ENCODE peak calls at places on chromosomes 16 and 17, in six cellular contexts. One of them, this sample, is unnamed.

GRCh38 chr16:149024-149675 is 3.3 kb upstream of the HBZ start:
- DNase-seq in RPMI7951: peak; percentile 48
- DNase-seq in endothelial cell: no peak
- DNase-seq in GM04504: no peak
- DNase-seq in iris pigment epithelial cell: peak; percentile 22
- DNase-seq in stimulated activated CD8-positive, alpha-beta memory T cell treated with anti-CD3 and anti-CD28 coated beads, Interleukin-2, amount 100 ng/mL, for 48 hours: no peak
- DNase-seq in this sample: no peak

GRCh38 chr17:2053380-2054261 is 1.3 kb upstream of the HIC1 start:
- DNase-seq in GM04504: no peak
- DNase-seq in RPMI7951: peak; percentile 81
- DNase-seq in iris pigment epithelial cell: peak; percentile 81
- DNase-seq in endothelial cell: peak; percentile 78
- DNase-seq in stimulated activated CD8-positive, alpha-beta memory T cell treated with anti-CD3 and anti-CD28 coated beads, Interleukin-2, amount 100 ng/mL, for 48 hours: peak; percentile 78
- DNase-seq in this sample: no peak

GRCh38 chr17:82037113-82037888 is at the start of gene DCXR:
- DNase-seq in endothelial cell: peak; percentile 96
- DNase-seq in RPMI7951: peak; percentile 93
- DNase-seq in iris pigment epithelial cell: peak; percentile 98
- DNase-seq in GM04504: peak; percentile 82
- DNase-seq in stimulated activated CD8-positive, alpha-beta memory T cell treated with anti-CD3 and anti-CD28 coated beads, Interleukin-2, amount 100 ng/mL, for 48 hours: peak; percentile 94
- DNase-seq in this sample: peak; percentile 98

GRCh38 chr17:55458977-55459376 is 37.3 kb upstream of the MMD start:
- DNase-seq in iris pigment epithelial cell: peak; percentile 77
- DNase-seq in stimulated activated CD8-positive, alpha-beta memory T cell treated with anti-CD3 and anti-CD28 coated beads, Interleukin-2, amount 100 ng/mL, for 48 hours: peak; percentile 57
- DNase-seq in GM04504: peak; percentile 32
- DNase-seq in endothelial cell: no peak
- DNase-seq in RPMI7951: peak; percentile 84
- DNase-seq in this sample: no peak

GRCh38 chr17:74919440-74920305 is 3.4 kb downstream of the USH1G start:
- DNase-seq in stimulated activated CD8-positive, alpha-beta memory T cell treated with anti-CD3 and anti-CD28 coated beads, Interleukin-2, amount 100 ng/mL, for 48 hours: no peak
- DNase-seq in endothelial cell: peak; percentile 40
- DNase-seq in iris pigment epithelial cell: no peak
- DNase-seq in GM04504: no peak
- DNase-seq in RPMI7951: peak; percentile 10
- DNase-seq in this sample: no peak

GRCh38 chr16:88505405-88506082 is 52.5 kb downstream of the ZFPM1 start:
- DNase-seq in stimulated activated CD8-positive, alpha-beta memory T cell treated with anti-CD3 and anti-CD28 coated beads, Interleukin-2, amount 100 ng/mL, for 48 hours: peak; percentile 54
- DNase-seq in GM04504: no peak
- DNase-seq in iris pigment epithelial cell: no peak
- DNase-seq in RPMI7951: no peak
- DNase-seq in endothelial cell: peak; percentile 40
- DNase-seq in this sample: peak; percentile 74

GRCh38 chr17:38598536-38598935 is 7.2 kb downstream of the SRCIN1 start:
- DNase-seq in iris pigment epithelial cell: peak; percentile 66
- DNase-seq in endothelial cell: peak; percentile 64
- DNase-seq in GM04504: no peak
- DNase-seq in RPMI7951: peak; percentile 53
- DNase-seq in stimulated activated CD8-positive, alpha-beta memory T cell treated with anti-CD3 and anti-CD28 coated beads, Interleukin-2, amount 100 ng/mL, for 48 hours: no peak
- DNase-seq in this sample: peak; percentile 64

GRCh38 chr16:56102159-56102798 is 89.0 kb upstream of the GNAO1 start:
- DNase-seq in iris pigment epithelial cell: no peak
- DNase-seq in GM04504: no peak
- DNase-seq in endothelial cell: no peak
- DNase-seq in RPMI7951: no peak
- DNase-seq in stimulated activated CD8-positive, alpha-beta memory T cell treated with anti-CD3 and anti-CD28 coated beads, Interleukin-2, amount 100 ng/mL, for 48 hours: no peak
- DNase-seq in this sample: no peak

GRCh38 chr17:44345497-44346026 is 460 bp downstream of the GRN start:
- DNase-seq in stimulated activated CD8-positive, alpha-beta memory T cell treated with anti-CD3 and anti-CD28 coated beads, Interleukin-2, amount 100 ng/mL, for 48 hours: no peak
- DNase-seq in GM04504: no peak
- DNase-seq in iris pigment epithelial cell: peak; percentile 55
- DNase-seq in RPMI7951: peak; percentile 69
- DNase-seq in endothelial cell: peak; percentile 69
- DNase-seq in this sample: no peak

GRCh38 chr17:37101306-37101705 is 152.6 kb downstream of the AATF start:
- DNase-seq in RPMI7951: no peak
- DNase-seq in endothelial cell: no peak
- DNase-seq in iris pigment epithelial cell: no peak
- DNase-seq in stimulated activated CD8-positive, alpha-beta memory T cell treated with anti-CD3 and anti-CD28 coated beads, Interleukin-2, amount 100 ng/mL, for 48 hours: no peak
- DNase-seq in GM04504: no peak
- DNase-seq in this sample: no peak

GRCh38 chr16:31157136-31157535 is 7.3 kb upstream of the PRSS36 start:
- DNase-seq in RPMI7951: no peak
- DNase-seq in endothelial cell: no peak
- DNase-seq in stimulated activated CD8-positive, alpha-beta memory T cell treated with anti-CD3 and anti-CD28 coated beads, Interleukin-2, amount 100 ng/mL, for 48 hours: no peak
- DNase-seq in GM04504: no peak
- DNase-seq in iris pigment epithelial cell: no peak
- DNase-seq in this sample: no peak

GRCh38 chr16:90057738-90058173 is 19.4 kb downstream of the PRDM7 start:
- DNase-seq in RPMI7951: peak; percentile 72
- DNase-seq in iris pigment epithelial cell: peak; percentile 85
- DNase-seq in stimulated activated CD8-positive, alpha-beta memory T cell treated with anti-CD3 and anti-CD28 coated beads, Interleukin-2, amount 100 ng/mL, for 48 hours: no peak
- DNase-seq in endothelial cell: no peak
- DNase-seq in GM04504: no peak
- DNase-seq in this sample: no peak

GRCh38 chr17:63433746-63434591 is 12.1 kb downstream of the CYB561 start:
- DNase-seq in RPMI7951: peak; percentile 86
- DNase-seq in stimulated activated CD8-positive, alpha-beta memory T cell treated with anti-CD3 and anti-CD28 coated beads, Interleukin-2, amount 100 ng/mL, for 48 hours: no peak
- DNase-seq in iris pigment epithelial cell: peak; percentile 95
- DNase-seq in GM04504: peak; percentile 98
- DNase-seq in endothelial cell: no peak
- DNase-seq in this sample: no peak

GRCh38 chr16:24552705-24553104 is 13.3 kb downstream of the RBBP6 start:
- DNase-seq in endothelial cell: no peak
- DNase-seq in RPMI7951: no peak
- DNase-seq in stimulated activated CD8-positive, alpha-beta memory T cell treated with anti-CD3 and anti-CD28 coated beads, Interleukin-2, amount 100 ng/mL, for 48 hours: no peak
- DNase-seq in GM04504: no peak
- DNase-seq in iris pigment epithelial cell: no peak
- DNase-seq in this sample: no peak

GRCh38 chr17:66711936-66712335 is 123.0 kb upstream of the CACNG5 start:
- DNase-seq in RPMI7951: no peak
- DNase-seq in GM04504: no peak
- DNase-seq in iris pigment epithelial cell: peak; percentile 47
- DNase-seq in stimulated activated CD8-positive, alpha-beta memory T cell treated with anti-CD3 and anti-CD28 coated beads, Interleukin-2, amount 100 ng/mL, for 48 hours: no peak
- DNase-seq in endothelial cell: no peak
- DNase-seq in this sample: no peak

GRCh38 chr16:17469011-17469741 is 1.6 kb downstream of the XYLT1 start:
- DNase-seq in RPMI7951: peak; percentile 47
- DNase-seq in endothelial cell: no peak
- DNase-seq in GM04504: peak; percentile 53
- DNase-seq in stimulated activated CD8-positive, alpha-beta memory T cell treated with anti-CD3 and anti-CD28 coated beads, Interleukin-2, amount 100 ng/mL, for 48 hours: no peak
- DNase-seq in iris pigment epithelial cell: no peak
- DNase-seq in this sample: no peak

GRCh38 chr16:9757687-9758086 is 424.5 kb downstream of the GRIN2A start:
- DNase-seq in endothelial cell: no peak
- DNase-seq in stimulated activated CD8-positive, alpha-beta memory T cell treated with anti-CD3 and anti-CD28 coated beads, Interleukin-2, amount 100 ng/mL, for 48 hours: no peak
- DNase-seq in GM04504: no peak
- DNase-seq in RPMI7951: no peak
- DNase-seq in iris pigment epithelial cell: no peak
- DNase-seq in this sample: no peak

GRCh38 chr16:69323428-69323827 is 7.0 kb downstream of the PDF start:
- DNase-seq in endothelial cell: no peak
- DNase-seq in RPMI7951: no peak
- DNase-seq in iris pigment epithelial cell: no peak
- DNase-seq in GM04504: no peak
- DNase-seq in stimulated activated CD8-positive, alpha-beta memory T cell treated with anti-CD3 and anti-CD28 coated beads, Interleukin-2, amount 100 ng/mL, for 48 hours: no peak
- DNase-seq in this sample: no peak

GRCh38 chr17:57154896-57155295 is 69.8 kb downstream of the AKAP1 start:
- DNase-seq in GM04504: no peak
- DNase-seq in iris pigment epithelial cell: no peak
- DNase-seq in endothelial cell: no peak
- DNase-seq in stimulated activated CD8-positive, alpha-beta memory T cell treated with anti-CD3 and anti-CD28 coated beads, Interleukin-2, amount 100 ng/mL, for 48 hours: no peak
- DNase-seq in RPMI7951: no peak
- DNase-seq in this sample: no peak

GRCh38 chr16:78742501-78743283 is 643.2 kb downstream of the WWOX start:
- DNase-seq in endothelial cell: no peak
- DNase-seq in GM04504: no peak
- DNase-seq in RPMI7951: peak; percentile 58
- DNase-seq in stimulated activated CD8-positive, alpha-beta memory T cell treated with anti-CD3 and anti-CD28 coated beads, Interleukin-2, amount 100 ng/mL, for 48 hours: peak; percentile 65
- DNase-seq in iris pigment epithelial cell: no peak
- DNase-seq in this sample: peak; percentile 40

GRCh38 chr16:81455006-81455405 is 10.4 kb downstream of the CMIP start:
- DNase-seq in stimulated activated CD8-positive, alpha-beta memory T cell treated with anti-CD3 and anti-CD28 coated beads, Interleukin-2, amount 100 ng/mL, for 48 hours: no peak
- DNase-seq in RPMI7951: no peak
- DNase-seq in endothelial cell: no peak
- DNase-seq in GM04504: no peak
- DNase-seq in iris pigment epithelial cell: no peak
- DNase-seq in this sample: no peak

GRCh38 chr17:74935585-74936469 is at the start of gene OTOP3:
- DNase-seq in GM04504: no peak
- DNase-seq in iris pigment epithelial cell: no peak
- DNase-seq in RPMI7951: no peak
- DNase-seq in stimulated activated CD8-positive, alpha-beta memory T cell treated with anti-CD3 and anti-CD28 coated beads, Interleukin-2, amount 100 ng/mL, for 48 hours: no peak
- DNase-seq in endothelial cell: no peak
- DNase-seq in this sample: no peak

GRCh38 chr17:72984145-72984924 is 108.2 kb downstream of the SLC39A11 start:
- DNase-seq in endothelial cell: no peak
- DNase-seq in stimulated activated CD8-positive, alpha-beta memory T cell treated with anti-CD3 and anti-CD28 coated beads, Interleukin-2, amount 100 ng/mL, for 48 hours: no peak
- DNase-seq in RPMI7951: peak; percentile 78
- DNase-seq in iris pigment epithelial cell: peak; percentile 97
- DNase-seq in GM04504: peak; percentile 44
- DNase-seq in this sample: no peak

GRCh38 chr16:54422159-54422558 is 135.6 kb upstream of the IRX3 start:
- DNase-seq in endothelial cell: no peak
- DNase-seq in RPMI7951: peak; percentile 65
- DNase-seq in stimulated activated CD8-positive, alpha-beta memory T cell treated with anti-CD3 and anti-CD28 coated beads, Interleukin-2, amount 100 ng/mL, for 48 hours: no peak
- DNase-seq in iris pigment epithelial cell: no peak
- DNase-seq in GM04504: no peak
- DNase-seq in this sample: no peak

GRCh38 chr17:17356149-17356930 is 53.2 kb downstream of the NT5M start:
- DNase-seq in iris pigment epithelial cell: peak; percentile 82
- DNase-seq in stimulated activated CD8-positive, alpha-beta memory T cell treated with anti-CD3 and anti-CD28 coated beads, Interleukin-2, amount 100 ng/mL, for 48 hours: peak; percentile 60
- DNase-seq in endothelial cell: peak; percentile 76
- DNase-seq in GM04504: peak; percentile 65
- DNase-seq in RPMI7951: peak; percentile 70
- DNase-seq in this sample: peak; percentile 69

GRCh38 chr16:2214721-2214970 is at the start of gene PGP:
- DNase-seq in endothelial cell: no peak
- DNase-seq in iris pigment epithelial cell: no peak
- DNase-seq in GM04504: no peak
- DNase-seq in RPMI7951: no peak
- DNase-seq in stimulated activated CD8-positive, alpha-beta memory T cell treated with anti-CD3 and anti-CD28 coated beads, Interleukin-2, amount 100 ng/mL, for 48 hours: no peak
- DNase-seq in this sample: no peak

GRCh38 chr16:86502856-86503748 is 7.2 kb upstream of the FOXF1 start:
- DNase-seq in endothelial cell: no peak
- DNase-seq in RPMI7951: peak; percentile 42
- DNase-seq in iris pigment epithelial cell: peak; percentile 67
- DNase-seq in GM04504: no peak
- DNase-seq in stimulated activated CD8-positive, alpha-beta memory T cell treated with anti-CD3 and anti-CD28 coated beads, Interleukin-2, amount 100 ng/mL, for 48 hours: no peak
- DNase-seq in this sample: no peak

GRCh38 chr17:66749217-66749832 is 85.6 kb upstream of the CACNG5 start:
- DNase-seq in endothelial cell: no peak
- DNase-seq in iris pigment epithelial cell: no peak
- DNase-seq in GM04504: no peak
- DNase-seq in RPMI7951: no peak
- DNase-seq in stimulated activated CD8-positive, alpha-beta memory T cell treated with anti-CD3 and anti-CD28 coated beads, Interleukin-2, amount 100 ng/mL, for 48 hours: no peak
- DNase-seq in this sample: no peak

GRCh38 chr16:15950167-15950854 is 895 bp downstream of the ABCC1 start:
- DNase-seq in GM04504: no peak
- DNase-seq in stimulated activated CD8-positive, alpha-beta memory T cell treated with anti-CD3 and anti-CD28 coated beads, Interleukin-2, amount 100 ng/mL, for 48 hours: peak; percentile 13
- DNase-seq in iris pigment epithelial cell: peak; percentile 71
- DNase-seq in RPMI7951: peak; percentile 42
- DNase-seq in endothelial cell: peak; percentile 10
- DNase-seq in this sample: peak; percentile 48

GRCh38 chr16:59905628-59906027 is 1171.5 kb upstream of the GOT2 start:
- DNase-seq in GM04504: no peak
- DNase-seq in RPMI7951: peak; percentile 18
- DNase-seq in iris pigment epithelial cell: peak; percentile 12
- DNase-seq in endothelial cell: no peak
- DNase-seq in stimulated activated CD8-positive, alpha-beta memory T cell treated with anti-CD3 and anti-CD28 coated beads, Interleukin-2, amount 100 ng/mL, for 48 hours: no peak
- DNase-seq in this sample: no peak

GRCh38 chr16:83058376-83058775 is 431.6 kb downstream of the CDH13 start:
- DNase-seq in endothelial cell: no peak
- DNase-seq in RPMI7951: peak; percentile 9
- DNase-seq in iris pigment epithelial cell: no peak
- DNase-seq in GM04504: no peak
- DNase-seq in stimulated activated CD8-positive, alpha-beta memory T cell treated with anti-CD3 and anti-CD28 coated beads, Interleukin-2, amount 100 ng/mL, for 48 hours: no peak
- DNase-seq in this sample: no peak

GRCh38 chr16:29729116-29729521 is 16.7 kb downstream of the C16orf54 start:
- DNase-seq in stimulated activated CD8-positive, alpha-beta memory T cell treated with anti-CD3 and anti-CD28 coated beads, Interleukin-2, amount 100 ng/mL, for 48 hours: no peak
- DNase-seq in RPMI7951: peak; percentile 63
- DNase-seq in iris pigment epithelial cell: peak; percentile 35
- DNase-seq in endothelial cell: peak; percentile 17
- DNase-seq in GM04504: peak; percentile 19
- DNase-seq in this sample: no peak

GRCh38 chr16:20612551-20613470 is 36.6 kb upstream of the ACSM2B start:
- DNase-seq in endothelial cell: no peak
- DNase-seq in GM04504: no peak
- DNase-seq in RPMI7951: no peak
- DNase-seq in stimulated activated CD8-positive, alpha-beta memory T cell treated with anti-CD3 and anti-CD28 coated beads, Interleukin-2, amount 100 ng/mL, for 48 hours: no peak
- DNase-seq in iris pigment epithelial cell: no peak
- DNase-seq in this sample: no peak

GRCh38 chr17:80774643-80775281 is 216.9 kb upstream of the CHMP6 start:
- DNase-seq in stimulated activated CD8-positive, alpha-beta memory T cell treated with anti-CD3 and anti-CD28 coated beads, Interleukin-2, amount 100 ng/mL, for 48 hours: no peak
- DNase-seq in GM04504: no peak
- DNase-seq in iris pigment epithelial cell: no peak
- DNase-seq in endothelial cell: no peak
- DNase-seq in RPMI7951: no peak
- DNase-seq in this sample: no peak

GRCh38 chr16:35908942-35909341 is 2449.5 kb downstream of the TP53TG3F start:
- DNase-seq in iris pigment epithelial cell: no peak
- DNase-seq in stimulated activated CD8-positive, alpha-beta memory T cell treated with anti-CD3 and anti-CD28 coated beads, Interleukin-2, amount 100 ng/mL, for 48 hours: no peak
- DNase-seq in endothelial cell: no peak
- DNase-seq in RPMI7951: no peak
- DNase-seq in GM04504: no peak
- DNase-seq in this sample: no peak

GRCh38 chr16:48498761-48499600 is 111.0 kb downstream of the N4BP1 start:
- DNase-seq in stimulated activated CD8-positive, alpha-beta memory T cell treated with anti-CD3 and anti-CD28 coated beads, Interleukin-2, amount 100 ng/mL, for 48 hours: no peak
- DNase-seq in RPMI7951: peak; percentile 44
- DNase-seq in endothelial cell: no peak
- DNase-seq in GM04504: peak; percentile 39
- DNase-seq in iris pigment epithelial cell: peak; percentile 92
- DNase-seq in this sample: no peak

GRCh38 chr17:15893333-15894024 is 51.5 kb upstream of the ADORA2B start:
- DNase-seq in endothelial cell: no peak
- DNase-seq in stimulated activated CD8-positive, alpha-beta memory T cell treated with anti-CD3 and anti-CD28 coated beads, Interleukin-2, amount 100 ng/mL, for 48 hours: no peak
- DNase-seq in GM04504: no peak
- DNase-seq in iris pigment epithelial cell: peak; percentile 57
- DNase-seq in RPMI7951: no peak
- DNase-seq in this sample: no peak

GRCh38 chr16:85422374-85423185 is 190.5 kb upstream of the GSE1 start:
- DNase-seq in endothelial cell: peak; percentile 2
- DNase-seq in GM04504: no peak
- DNase-seq in RPMI7951: no peak
- DNase-seq in iris pigment epithelial cell: no peak
- DNase-seq in stimulated activated CD8-positive, alpha-beta memory T cell treated with anti-CD3 and anti-CD28 coated beads, Interleukin-2, amount 100 ng/mL, for 48 hours: no peak
- DNase-seq in this sample: no peak

GRCh38 chr16:88287219-88287618 is 95.5 kb upstream of the ZNF469 start:
- DNase-seq in stimulated activated CD8-positive, alpha-beta memory T cell treated with anti-CD3 and anti-CD28 coated beads, Interleukin-2, amount 100 ng/mL, for 48 hours: peak; percentile 21
- DNase-seq in iris pigment epithelial cell: no peak
- DNase-seq in GM04504: no peak
- DNase-seq in endothelial cell: no peak
- DNase-seq in RPMI7951: no peak
- DNase-seq in this sample: no peak

GRCh38 chr17:76714822-76715461 is 4.2 kb upstream of the MXRA7 start:
- DNase-seq in RPMI7951: peak; percentile 42
- DNase-seq in iris pigment epithelial cell: peak; percentile 45
- DNase-seq in stimulated activated CD8-positive, alpha-beta memory T cell treated with anti-CD3 and anti-CD28 coated beads, Interleukin-2, amount 100 ng/mL, for 48 hours: peak; percentile 69
- DNase-seq in GM04504: no peak
- DNase-seq in endothelial cell: peak; percentile 77
- DNase-seq in this sample: no peak